ENCODE peak calls at places on chromosomes 5 and 9, in eight cellular contexts. E is neural crest cell, A is lung, H is transverse colon, F is brain microvascular endothelial cell, K is HCT116, O is GM06990, X is sigmoid colon. U is an unnamed sample.

GRCh38 chr5:137498736-137499505 is at the start of gene SPOCK1:
- DNase-seq in F (peak), A (peak), H (peak), O (peak), K (peak), E (peak), X (peak), U (no peak)

GRCh38 chr5:142700566-142700965 is 14.7 kb upstream of the FGF1 start:
- DNase-seq in E (no peak), O (no peak), A (no peak), X (no peak), K (no peak), F (no peak), H (no peak), U (no peak)

GRCh38 chr5:144024601-144025000 is 145.9 kb downstream of the YIPF5 start:
- DNase-seq in O (no peak), H (no peak), X (no peak), E (no peak), A (no peak), K (no peak), F (no peak), U (no peak)

GRCh38 chr9:134522502-134522848 is 119.1 kb upstream of the COL5A1 start:
- DNase-seq in X (no peak), F (no peak), H (no peak), E (no peak), A (no peak), O (no peak), K (no peak), U (no peak)

GRCh38 chr5:86463339-86463738 is 154.4 kb upstream of the COX7C start:
- DNase-seq in O (no peak), E (no peak), A (no peak), X (no peak), F (no peak), H (no peak), K (no peak), U (no peak)

GRCh38 chr9:69905291-69905690 is 84.7 kb downstream of the CFAP95 start:
- DNase-seq in K (no peak), O (no peak), H (no peak), F (no peak), A (no peak), E (no peak), X (no peak), U (no peak)

GRCh38 chr5:32536246-32536645 is 49.1 kb upstream of the SUB1 start:
- DNase-seq in X (no peak), K (no peak), H (no peak), O (no peak), E (no peak), A (no peak), F (no peak), U (no peak)

GRCh38 chr5:128536861-128537305 is 1.2 kb downstream of the FBN2 start:
- DNase-seq in X (no peak), K (no peak), F (no peak), O (peak), E (no peak), H (no peak), A (no peak), U (no peak)

GRCh38 chr5:98769256-98770157 is 4.0 kb upstream of the RGMB start:
- DNase-seq in X (peak), O (peak), H (peak), K (no peak), E (peak), A (no peak), F (peak), U (no peak)

GRCh38 chr5:39420482-39421145 is 4.2 kb downstream of the DAB2 start:
- DNase-seq in A (peak), F (peak), K (no peak), X (peak), O (no peak), E (peak), H (peak), U (no peak)

GRCh38 chr5:16464664-16465543 is 696 bp downstream of the ZNF622 start:
- DNase-seq in E (no peak), X (no peak), F (no peak), A (no peak), H (peak), O (peak), K (no peak), U (no peak)

GRCh38 chr9:137303031-137303892 is 1.2 kb upstream of the NRARP start:
- DNase-seq in E (no peak), O (no peak), A (no peak), H (peak), X (peak), F (no peak), K (no peak), U (no peak)
- TF ChIP-seq CTCF in E (no peak), O (no peak), A (no peak), H (no peak), X (no peak), F (no peak), K (no peak), U (no peak)

GRCh38 chr5:163978897-163979296 is 473.5 kb downstream of the MAT2B start:
- DNase-seq in F (no peak), X (no peak), O (no peak), K (no peak), A (no peak), H (no peak), E (no peak), U (no peak)
- TF ChIP-seq CTCF in F (no peak), X (no peak), O (peak), K (no peak), A (no peak), H (no peak), E (no peak), U (peak)

DNA sequence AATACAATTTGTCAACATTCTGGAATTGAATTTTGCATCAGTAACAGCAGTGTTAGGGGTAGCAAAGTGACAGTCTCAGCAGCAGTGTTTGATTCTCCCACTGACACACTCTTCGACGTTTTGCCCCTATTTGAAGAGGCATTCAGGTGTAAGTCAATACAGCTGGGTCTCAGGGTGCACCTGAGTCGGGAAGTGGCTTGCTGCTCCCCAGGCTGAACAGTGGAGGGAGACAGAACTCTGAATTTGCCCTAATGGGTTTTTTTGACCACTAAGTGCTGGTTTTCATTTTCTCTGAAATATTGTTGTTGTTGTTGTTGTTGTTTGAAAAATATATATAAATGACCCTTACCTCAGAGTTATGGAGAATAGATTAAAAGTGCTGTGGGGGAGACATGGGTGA is 223.2 kb downstream of the TLR4 start:
- DNase-seq in A (no peak), E (no peak), X (no peak), F (no peak), K (no peak), H (no peak), O (no peak), U (no peak)
- TF ChIP-seq CTCF in A (no peak), E (no peak), X (no peak), F (no peak), K (no peak), H (no peak), O (peak), U (peak)

GRCh38 chr9:22382331-22382730 is 64.3 kb upstream of the DMRTA1 start:
- DNase-seq in O (no peak), E (no peak), K (no peak), X (no peak), F (no peak), H (no peak), A (no peak), U (no peak)
- TF ChIP-seq CTCF in O (no peak), E (no peak), K (no peak), X (no peak), F (no peak), H (no peak), A (no peak), U (no peak)

GRCh38 chr5:34578962-34579361 is 77.2 kb upstream of the RAI14 start:
- DNase-seq in K (no peak), H (no peak), E (no peak), A (no peak), X (no peak), O (no peak), F (no peak), U (no peak)

GRCh38 chr5:34580983-34581382 is 75.1 kb upstream of the RAI14 start:
- DNase-seq in E (no peak), H (no peak), X (no peak), A (no peak), K (no peak), O (no peak), F (no peak), U (no peak)

GRCh38 chr5:34574976-34575467 is 81.1 kb upstream of the RAI14 start:
- DNase-seq in E (no peak), A (no peak), F (no peak), O (no peak), K (no peak), H (no peak), X (no peak), U (no peak)

GRCh38 chr5:34576849-34577248 is 79.3 kb upstream of the RAI14 start:
- DNase-seq in A (no peak), K (no peak), O (no peak), H (no peak), X (no peak), F (no peak), E (no peak), U (no peak)

GRCh38 chr5:34577267-34577666 is 78.9 kb upstream of the RAI14 start:
- DNase-seq in H (no peak), F (no peak), K (no peak), A (no peak), X (no peak), O (no peak), E (no peak), U (no peak)
- TF ChIP-seq CTCF in H (no peak), F (no peak), K (no peak), A (no peak), X (no peak), O (no peak), E (no peak), U (no peak)

GRCh38 chr9:9778293-9778692 is 834.5 kb downstream of the PTPRD start:
- DNase-seq in K (no peak), E (no peak), H (no peak), A (no peak), O (no peak), F (no peak), X (no peak), U (no peak)
- TF ChIP-seq CTCF in K (no peak), E (no peak), H (no peak), A (no peak), O (no peak), F (no peak), X (no peak), U (no peak)

GRCh38 chr5:140148508-140148907 is 22.8 kb downstream of the IGIP start:
- DNase-seq in E (peak), H (no peak), F (peak), O (no peak), K (peak), A (no peak), X (no peak), U (no peak)
- TF ChIP-seq CTCF in E (no peak), H (no peak), F (peak), O (no peak), K (no peak), A (no peak), X (no peak), U (peak)

GRCh38 chr9:81971727-81972126 is 16.8 kb upstream of the SPATA31D1 start:
- DNase-seq in A (no peak), K (no peak), H (no peak), F (no peak), X (no peak), O (no peak), E (no peak), U (no peak)

GRCh38 chr9:81968026-81968425 is 20.5 kb upstream of the SPATA31D1 start:
- DNase-seq in F (no peak), X (no peak), H (no peak), A (no peak), E (no peak), K (no peak), O (no peak), U (no peak)

GRCh38 chr9:81974764-81975163 is 13.8 kb upstream of the SPATA31D1 start:
- DNase-seq in F (no peak), X (no peak), A (no peak), K (no peak), H (no peak), O (no peak), E (no peak), U (no peak)

GRCh38 chr9:81964216-81965171 is 21.2 kb downstream of the SPATA31D3 start:
- DNase-seq in X (no peak), E (no peak), A (no peak), O (no peak), F (no peak), H (no peak), K (no peak), U (no peak)

GRCh38 chr9:81969971-81970370 is 18.6 kb upstream of the SPATA31D1 start:
- DNase-seq in X (no peak), H (no peak), K (no peak), F (no peak), E (no peak), O (no peak), A (no peak), U (no peak)
- TF ChIP-seq CTCF in X (no peak), H (no peak), K (no peak), F (no peak), E (no peak), O (no peak), A (no peak), U (no peak)

GRCh38 chr5:123455640-123456039 is 32.4 kb upstream of the CEP120 start:
- DNase-seq in F (no peak), K (no peak), H (no peak), A (no peak), X (no peak), O (no peak), E (no peak), U (no peak)
- TF ChIP-seq CTCF in F (peak), K (no peak), H (no peak), A (no peak), X (no peak), O (peak), E (no peak), U (no peak)

GRCh38 chr5:80259511-80260200 is 3.8 kb upstream of the SERINC5 start:
- DNase-seq in E (no peak), O (no peak), A (no peak), X (no peak), F (no peak), K (no peak), H (no peak), U (no peak)

GRCh38 chr5:80254767-80255424 is 952 bp downstream of the SERINC5 start:
- DNase-seq in O (no peak), K (no peak), A (no peak), X (no peak), H (no peak), E (no peak), F (peak), U (no peak)

GRCh38 chr5:80255752-80256479 is at the start of gene SERINC5:
- DNase-seq in X (peak), E (peak), A (peak), F (peak), K (peak), H (peak), O (peak), U (no peak)

GRCh38 chr5:80251636-80252035 is 4.2 kb downstream of the SERINC5 start:
- DNase-seq in K (no peak), A (no peak), O (no peak), F (no peak), H (no peak), X (no peak), E (no peak), U (no peak)

GRCh38 chr5:80255425-80255751 is 460 bp downstream of the SERINC5 start:
- DNase-seq in O (no peak), E (peak), K (no peak), X (peak), A (peak), F (peak), H (peak), U (no peak)
- TF ChIP-seq CTCF in O (no peak), E (no peak), K (no peak), X (no peak), A (no peak), F (no peak), H (no peak), U (no peak)